ENCODE peak calls at places on chromosome 19, in ten cellular contexts. M is cardiac muscle cell, P is lung, N is heart left ventricle, Y is HCT116, H is left ventricle myocardium inferior, G is colonic mucosa, C is stomach, B is neural progenitor cell, R is GM23338. A is an unnamed sample.

GRCh38 chr19:12985049-12985776 is 10.1 kb upstream of the NFIX start:
- DNase-seq in M (no peak), P (no peak), N (peak; percentile 69), Y (peak; percentile 70), H (peak; percentile 67), G (peak; percentile 87), C (peak; percentile 82), B (peak; percentile 36), R (no peak), A (peak; percentile 73)

GRCh38 chr19:44807652-44808462 is 1.0 kb upstream of the BCAM start:
- DNase-seq in M (peak; percentile 74), P (peak; percentile 83), N (no peak), Y (peak; percentile 55), H (no peak), G (peak; percentile 46), C (peak; percentile 59), B (peak; percentile 87), R (peak; percentile 99), A (peak; percentile 27)

GRCh38 chr19:54040003-54040402 is 23.7 kb downstream of the VSTM1 start:
- DNase-seq in M (no peak), P (no peak), N (no peak), Y (no peak), H (no peak), G (no peak), C (no peak), B (no peak), R (no peak), A (no peak)

GRCh38 chr19:58001895-58002369 is 688 bp downstream of the ZNF606 start:
- DNase-seq in M (peak; percentile 45), P (no peak), N (no peak), Y (no peak), H (no peak), G (peak; percentile 34), C (no peak), B (no peak), R (no peak), A (no peak)

GRCh38 chr19:49801966-49802661 is 11.0 kb downstream of the FUZ start:
- DNase-seq in M (peak; percentile 92), P (peak; percentile 62), N (peak; percentile 91), Y (no peak), H (peak; percentile 94), G (peak; percentile 79), C (peak; percentile 69), B (peak; percentile 84), R (peak; percentile 93), A (peak; percentile 98)

GRCh38 chr19:37466798-37467607 is at the start of gene ZNF569:
- DNase-seq in M (peak; percentile 91), P (peak; percentile 91), N (peak; percentile 90), Y (no peak), H (peak; percentile 88), G (peak; percentile 93), C (peak; percentile 90), B (peak; percentile 93), R (peak; percentile 97), A (peak; percentile 88)

GRCh38 chr19:18850560-18851375 is 19.0 kb downstream of the UPF1 start:
- DNase-seq in M (no peak), P (no peak), N (no peak), Y (no peak), H (no peak), G (no peak), C (no peak), B (no peak), R (no peak), A (no peak)

GRCh38 chr19:4456566-4456842 is 1.1 kb downstream of the UBXN6 start:
- DNase-seq in M (peak; percentile 48), P (no peak), N (no peak), Y (no peak), H (no peak), G (peak; percentile 45), C (no peak), B (peak; percentile 53), R (no peak), A (no peak)

GRCh38 chr19:36054119-36054732 is at the start of gene THAP8:
- DNase-seq in M (peak; percentile 99), P (peak; percentile 100), N (peak; percentile 100), Y (peak; percentile 97), H (peak; percentile 100), G (peak; percentile 100), C (peak; percentile 100), B (peak; percentile 99), R (peak; percentile 99), A (peak; percentile 100)

GRCh38 chr19:36049080-36049698 is 4.9 kb downstream of the THAP8 start:
- DNase-seq in M (no peak), P (no peak), N (no peak), Y (no peak), H (no peak), G (no peak), C (no peak), B (no peak), R (no peak), A (no peak)

GRCh38 chr19:36051637-36052036 is 2.4 kb downstream of the THAP8 start:
- DNase-seq in M (no peak), P (no peak), N (no peak), Y (no peak), H (no peak), G (no peak), C (no peak), B (no peak), R (peak; percentile 66), A (no peak)

GRCh38 chr19:36047835-36048234 is 6.2 kb downstream of the THAP8 start:
- DNase-seq in M (no peak), P (no peak), N (no peak), Y (no peak), H (no peak), G (no peak), C (no peak), B (no peak), R (no peak), A (no peak)

GRCh38 chr19:36051236-36051635 is 2.8 kb downstream of the THAP8 start:
- DNase-seq in M (peak; percentile 50), P (no peak), N (no peak), Y (peak; percentile 33), H (no peak), G (no peak), C (no peak), B (peak; percentile 67), R (peak; percentile 89), A (no peak)
- TF ChIP-seq CTCF in M (peak; percentile 31), P (no peak), N (no peak), Y (peak; percentile 98), H (peak; percentile 40), G (no peak), C (peak; percentile 17), B (peak; percentile 58), R (peak; percentile 79), A (no peak)

DNA sequence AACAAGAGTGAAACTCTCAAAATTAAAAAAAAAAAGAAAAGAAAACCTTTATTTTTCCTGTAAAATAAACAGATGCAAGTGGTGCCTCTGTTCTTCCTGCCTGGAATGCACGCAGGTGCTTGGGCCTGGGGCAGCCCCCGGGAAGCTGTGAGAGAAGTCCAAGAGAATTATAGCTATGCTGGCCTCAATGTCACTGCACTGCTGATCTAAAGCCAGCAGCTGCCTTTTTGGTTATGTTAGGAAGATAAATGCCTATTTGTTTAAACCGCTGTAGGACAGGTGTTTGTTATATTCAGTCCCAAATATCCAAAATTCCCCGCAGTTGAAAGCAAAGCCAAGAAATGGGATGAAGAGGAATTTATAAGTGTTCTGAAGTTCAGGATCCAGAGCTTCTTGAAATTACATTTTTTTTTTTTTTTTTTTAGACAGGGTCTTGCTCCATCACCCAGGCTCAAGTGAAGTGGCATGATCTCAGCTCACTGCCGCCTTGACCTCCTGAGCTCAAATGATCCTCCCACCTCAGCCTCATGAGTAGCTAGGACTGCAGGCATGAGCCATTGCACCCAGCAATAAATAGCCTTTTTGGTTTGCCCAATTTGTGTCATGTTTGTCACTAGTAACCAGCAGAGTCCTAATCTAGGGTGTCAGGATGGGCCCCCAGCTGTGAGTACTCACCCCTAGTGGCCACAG is 2.3 kb downstream of the RINL start:
- DNase-seq in M (no peak), P (no peak), N (no peak), Y (no peak), H (no peak), G (no peak), C (no peak), B (no peak), R (no peak), A (no peak)
- H3K4me1 ChIP-seq in M (no peaks in the 10 kb centered on the region), P (no peaks in the 10 kb centered on the region), N (no peaks in the 10 kb centered on the region), Y (peaks cover 12% of the 10 kb centered on the region), H (peaks cover 17% of the 10 kb centered on the region), G (peaks cover 5% of the 10 kb centered on the region), C (peaks cover 21% of the 10 kb centered on the region), B (peaks cover 8% of the 10 kb centered on the region), R (peaks cover 17% of the 10 kb centered on the region), A (no peaks in the 10 kb centered on the region)

GRCh38 chr19:46614114-46614701 is 10.7 kb downstream of the PTGIR start:
- DNase-seq in M (peak; percentile 90), P (peak; percentile 81), N (peak; percentile 84), Y (peak; percentile 63), H (peak; percentile 86), G (peak; percentile 85), C (peak; percentile 88), B (peak; percentile 86), R (peak; percentile 90), A (peak; percentile 91)

GRCh38 chr19:46615966-46616365 is 8.9 kb downstream of the PTGIR start:
- DNase-seq in M (no peak), P (no peak), N (no peak), Y (no peak), H (peak; percentile 1), G (no peak), C (no peak), B (no peak), R (no peak), A (no peak)

GRCh38 chr19:46618670-46619231 is 6.1 kb downstream of the PTGIR start:
- DNase-seq in M (no peak), P (no peak), N (no peak), Y (no peak), H (no peak), G (no peak), C (peak; percentile 63), B (no peak), R (no peak), A (no peak)

GRCh38 chr19:46617566-46618079 is 7.3 kb downstream of the PTGIR start:
- DNase-seq in M (no peak), P (no peak), N (no peak), Y (no peak), H (no peak), G (no peak), C (no peak), B (no peak), R (no peak), A (no peak)

DNA sequence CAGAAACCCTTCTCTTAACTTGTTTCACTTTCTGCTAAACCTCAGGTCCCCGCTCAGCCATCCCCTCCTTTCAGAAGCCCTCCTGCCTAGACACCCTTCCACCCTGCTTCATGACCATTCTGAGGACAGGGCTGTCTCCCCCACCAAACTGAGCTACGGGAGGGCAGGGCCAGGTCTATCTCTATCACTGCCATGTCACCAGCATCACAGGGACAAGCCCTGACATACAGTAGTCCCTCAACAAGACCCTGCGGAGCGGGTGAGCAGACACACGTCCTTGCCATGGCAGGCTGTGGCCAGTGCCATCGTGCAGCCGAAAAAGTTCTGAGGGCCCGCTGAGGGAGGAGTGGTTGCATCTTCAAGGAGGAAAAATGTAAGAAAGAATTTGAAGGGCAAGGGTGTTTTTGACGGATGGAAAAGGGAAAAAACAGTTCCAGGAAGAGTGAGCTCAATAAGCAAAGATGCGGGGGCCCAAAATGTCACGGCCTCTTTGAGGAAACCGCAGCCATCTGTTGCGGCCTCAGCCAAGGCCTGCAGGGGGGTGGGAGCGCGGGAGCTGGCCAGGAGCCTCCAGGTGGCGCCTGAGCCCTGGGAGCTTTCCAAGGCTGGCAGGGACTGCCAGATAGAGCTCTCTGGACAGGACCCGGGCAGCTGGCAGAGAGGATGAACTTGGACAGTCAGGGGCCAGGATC is 8.1 kb downstream of the PTGIR start:
- DNase-seq in M (peak; percentile 81), P (no peak), N (peak; percentile 65), Y (peak; percentile 49), H (peak; percentile 71), G (no peak), C (peak; percentile 88), B (peak; percentile 83), R (peak; percentile 89), A (no peak)
- TF ChIP-seq CTCF in M (peak; percentile 39), P (no peak), N (peak; percentile 40), Y (peak; percentile 80), H (peak; percentile 59), G (peak; percentile 46), C (peak; percentile 11), B (peak; percentile 73), R (peak; percentile 60), A (no peak)

GRCh38 chr19:8323781-8324185 is 2.5 kb downstream of the RPS28 start:
- DNase-seq in M (no peak), P (no peak), N (no peak), Y (no peak), H (no peak), G (no peak), C (no peak), B (no peak), R (no peak), A (no peak)
- H3K4me1 ChIP-seq in M (peaks cover 11% of the 10 kb centered on the region), P (peaks cover 5% of the 10 kb centered on the region), N (peaks cover 5% of the 10 kb centered on the region), Y (peaks cover 12% of the 10 kb centered on the region), H (peaks cover 60% of the 10 kb centered on the region), G (no peaks in the 10 kb centered on the region), C (peaks cover 31% of the 10 kb centered on the region), B (peaks cover 15% of the 10 kb centered on the region), R (peaks cover 24% of the 10 kb centered on the region), A (peaks cover 16% of the 10 kb centered on the region)

A was measured in tibial nerve.